ENCODE peak calls at places on chromosomes 7 and 10, in seven cellular contexts. One of them, this sample, is unnamed.

GRCh38 chr10:77604063-77604462 is 33.5 kb downstream of the KCNMA1 start:
- DNase-seq in trophoblast cell: no peak
- DNase-seq in H1: no peak
- DNase-seq in mesenchymal stem cell: no peak
- DNase-seq in H9: no peak
- DNase-seq in neuronal stem cell: no peak
- DNase-seq in IMR-90: no peak
- DNase-seq in this sample: no peak

GRCh38 chr10:75532253-75532924 is 101.0 kb downstream of the LRMDA start:
- DNase-seq in H9: no peak
- DNase-seq in mesenchymal stem cell: peak
- DNase-seq in H1: no peak
- DNase-seq in trophoblast cell: no peak
- DNase-seq in IMR-90: peak
- DNase-seq in neuronal stem cell: no peak
- DNase-seq in this sample: no peak

GRCh38 chr7:12133865-12134264 is 77.2 kb upstream of the TMEM106B start:
- DNase-seq in trophoblast cell: no peak
- DNase-seq in mesenchymal stem cell: no peak
- DNase-seq in H1: no peak
- DNase-seq in IMR-90: no peak
- DNase-seq in H9: no peak
- DNase-seq in neuronal stem cell: no peak
- DNase-seq in this sample: no peak

GRCh38 chr7:2019693-2020511 is 212.8 kb downstream of the MAD1L1 start:
- DNase-seq in H1: no peak
- DNase-seq in IMR-90: peak
- DNase-seq in mesenchymal stem cell: peak
- DNase-seq in H9: no peak
- DNase-seq in trophoblast cell: peak
- DNase-seq in neuronal stem cell: no peak
- DNase-seq in this sample: peak

GRCh38 chr7:21218155-21218554 is 209.7 kb upstream of the SP4 start:
- DNase-seq in IMR-90: no peak
- DNase-seq in neuronal stem cell: no peak
- DNase-seq in trophoblast cell: no peak
- DNase-seq in H1: no peak
- DNase-seq in mesenchymal stem cell: no peak
- DNase-seq in H9: no peak
- DNase-seq in this sample: no peak

GRCh38 chr7:40544277-40544723 is 409.5 kb downstream of the SUGCT start:
- DNase-seq in neuronal stem cell: no peak
- DNase-seq in trophoblast cell: no peak
- DNase-seq in H1: no peak
- DNase-seq in IMR-90: no peak
- DNase-seq in mesenchymal stem cell: peak
- DNase-seq in H9: no peak
- DNase-seq in this sample: no peak

GRCh38 chr7:136859798-136860197 is 8.7 kb upstream of the CHRM2 start:
- DNase-seq in H9: no peak
- DNase-seq in IMR-90: peak
- DNase-seq in neuronal stem cell: no peak
- DNase-seq in trophoblast cell: no peak
- DNase-seq in mesenchymal stem cell: peak
- DNase-seq in H1: no peak
- DNase-seq in this sample: no peak

GRCh38 chr10:97169911-97170693 is 15.7 kb downstream of the SLIT1 start:
- DNase-seq in H9: no peak
- DNase-seq in neuronal stem cell: no peak
- DNase-seq in mesenchymal stem cell: no peak
- DNase-seq in trophoblast cell: no peak
- DNase-seq in IMR-90: no peak
- DNase-seq in H1: no peak
- DNase-seq in this sample: no peak

GRCh38 chr7:143458263-143458662 is 15.0 kb downstream of the TAS2R60 start:
- DNase-seq in mesenchymal stem cell: no peak
- DNase-seq in H9: no peak
- DNase-seq in neuronal stem cell: no peak
- DNase-seq in trophoblast cell: no peak
- DNase-seq in IMR-90: peak
- DNase-seq in H1: no peak
- DNase-seq in this sample: no peak

GRCh38 chr7:159116581-159117339 is 27.9 kb downstream of the VIPR2 start:
- DNase-seq in trophoblast cell: no peak
- DNase-seq in mesenchymal stem cell: no peak
- DNase-seq in H9: no peak
- DNase-seq in H1: no peak
- DNase-seq in IMR-90: no peak
- DNase-seq in neuronal stem cell: no peak
- DNase-seq in this sample: peak

GRCh38 chr10:60722623-60723022 is 55.7 kb upstream of the CDK1 start:
- DNase-seq in H9: no peak
- DNase-seq in trophoblast cell: no peak
- DNase-seq in mesenchymal stem cell: no peak
- DNase-seq in neuronal stem cell: no peak
- DNase-seq in IMR-90: no peak
- DNase-seq in H1: no peak
- DNase-seq in this sample: no peak

GRCh38 chr7:135743907-135744789 is 4.5 kb downstream of the FAM180A start:
- DNase-seq in H9: no peak
- DNase-seq in IMR-90: peak
- DNase-seq in neuronal stem cell: no peak
- DNase-seq in mesenchymal stem cell: no peak
- DNase-seq in trophoblast cell: no peak
- DNase-seq in H1: no peak
- DNase-seq in this sample: no peak
- H3K4ac ChIP-seq in H9: no peak
- H3K4ac ChIP-seq in IMR-90: peak
- H3K4ac ChIP-seq in neuronal stem cell: no peak
- H3K4ac ChIP-seq in mesenchymal stem cell: no peak
- H3K4ac ChIP-seq in trophoblast cell: no peak
- H3K4ac ChIP-seq in H1: peak
- H3K4ac ChIP-seq in this sample: no peak

GRCh38 chr10:5958077-5958476 is 19.3 kb downstream of the IL15RA start:
- DNase-seq in mesenchymal stem cell: peak
- DNase-seq in trophoblast cell: no peak
- DNase-seq in H9: no peak
- DNase-seq in neuronal stem cell: no peak
- DNase-seq in IMR-90: peak
- DNase-seq in H1: no peak
- DNase-seq in this sample: no peak
- H4K8ac ChIP-seq in mesenchymal stem cell: no peak
- H4K8ac ChIP-seq in trophoblast cell: no peak
- H4K8ac ChIP-seq in H9: no peak
- H4K8ac ChIP-seq in neuronal stem cell: no peak
- H4K8ac ChIP-seq in IMR-90: no peak
- H4K8ac ChIP-seq in H1: no peak
- H4K8ac ChIP-seq in this sample: no peak

DNA sequence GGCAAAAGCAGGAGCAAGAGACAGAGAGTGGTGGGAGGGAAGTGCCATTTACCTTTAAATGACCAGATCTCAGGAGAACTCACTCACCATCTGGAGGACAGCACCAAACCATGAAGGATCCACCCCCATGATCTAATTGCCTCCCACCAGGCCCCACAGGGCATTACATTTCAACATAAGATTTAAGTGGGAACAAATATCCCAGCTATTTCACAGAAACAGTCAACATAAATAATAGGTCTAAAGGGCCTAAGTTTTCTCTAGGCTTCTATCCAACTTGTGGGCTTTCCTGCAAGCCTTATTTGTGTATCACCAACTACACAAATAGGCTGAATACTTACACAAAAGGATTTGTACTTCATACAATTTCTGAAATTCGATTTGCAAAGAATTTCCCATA is 196.8 kb upstream of the POT1 start:
- DNase-seq in IMR-90: no peak
- DNase-seq in neuronal stem cell: no peak
- DNase-seq in trophoblast cell: no peak
- DNase-seq in H9: no peak
- DNase-seq in H1: no peak
- DNase-seq in mesenchymal stem cell: peak
- DNase-seq in this sample: peak
- H2BK120ac ChIP-seq in IMR-90: no peak
- H2BK120ac ChIP-seq in neuronal stem cell: no peak
- H2BK120ac ChIP-seq in trophoblast cell: no peak
- H2BK120ac ChIP-seq in H9: no peak
- H2BK120ac ChIP-seq in H1: no peak
- H2BK120ac ChIP-seq in mesenchymal stem cell: no peak
- H2BK120ac ChIP-seq in this sample: no peak

DNA sequence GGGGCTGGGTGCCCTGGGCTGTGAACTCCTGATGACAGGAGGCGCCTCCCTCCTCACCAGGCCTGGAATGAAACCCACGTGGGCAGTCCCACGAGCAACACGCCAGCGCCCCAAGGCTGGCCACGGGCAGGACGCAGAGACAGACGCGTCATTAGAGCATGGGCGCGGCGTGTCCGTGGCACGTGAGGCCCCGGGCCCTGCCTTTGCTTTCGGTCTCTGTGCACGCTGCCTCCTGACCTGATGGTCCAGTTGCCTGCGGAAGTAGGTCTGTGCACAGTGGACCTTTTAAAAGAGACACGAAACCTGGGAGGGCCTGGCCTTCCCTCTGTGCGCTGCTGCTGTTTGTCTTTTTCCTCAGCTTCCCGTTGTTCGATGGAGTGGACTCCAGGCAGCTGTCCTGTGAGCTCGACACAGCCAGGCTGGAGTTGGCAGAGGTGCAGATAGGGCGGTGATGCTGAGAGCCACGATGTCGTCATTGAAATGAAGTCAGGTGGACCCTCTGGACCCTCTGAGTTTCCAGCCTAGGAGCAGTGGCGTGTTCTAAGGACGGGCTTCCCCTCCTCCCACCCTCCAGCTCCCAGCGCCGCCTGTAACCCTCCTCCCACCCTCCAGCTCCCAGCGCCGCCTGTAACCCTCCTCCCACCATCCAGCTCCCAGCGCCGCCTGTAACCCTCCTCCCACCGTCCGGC is 40.1 kb upstream of the CFAP46 start:
- DNase-seq in neuronal stem cell: no peak
- DNase-seq in mesenchymal stem cell: no peak
- DNase-seq in trophoblast cell: no peak
- DNase-seq in H9: no peak
- DNase-seq in IMR-90: no peak
- DNase-seq in H1: no peak
- DNase-seq in this sample: no peak
- H3K4ac ChIP-seq in neuronal stem cell: no peak
- H3K4ac ChIP-seq in mesenchymal stem cell: no peak
- H3K4ac ChIP-seq in trophoblast cell: no peak
- H3K4ac ChIP-seq in H9: no peak
- H3K4ac ChIP-seq in IMR-90: no peak
- H3K4ac ChIP-seq in H1: no peak
- H3K4ac ChIP-seq in this sample: no peak

GRCh38 chr7:134113655-134114054 is 13.5 kb upstream of the LRGUK start:
- DNase-seq in H9: no peak
- DNase-seq in IMR-90: no peak
- DNase-seq in trophoblast cell: no peak
- DNase-seq in neuronal stem cell: no peak
- DNase-seq in mesenchymal stem cell: no peak
- DNase-seq in H1: no peak
- DNase-seq in this sample: no peak

GRCh38 chr7:134104166-134104565 is 23.0 kb upstream of the LRGUK start:
- DNase-seq in IMR-90: no peak
- DNase-seq in trophoblast cell: no peak
- DNase-seq in neuronal stem cell: no peak
- DNase-seq in H1: no peak
- DNase-seq in H9: no peak
- DNase-seq in mesenchymal stem cell: no peak
- DNase-seq in this sample: no peak

DNA sequence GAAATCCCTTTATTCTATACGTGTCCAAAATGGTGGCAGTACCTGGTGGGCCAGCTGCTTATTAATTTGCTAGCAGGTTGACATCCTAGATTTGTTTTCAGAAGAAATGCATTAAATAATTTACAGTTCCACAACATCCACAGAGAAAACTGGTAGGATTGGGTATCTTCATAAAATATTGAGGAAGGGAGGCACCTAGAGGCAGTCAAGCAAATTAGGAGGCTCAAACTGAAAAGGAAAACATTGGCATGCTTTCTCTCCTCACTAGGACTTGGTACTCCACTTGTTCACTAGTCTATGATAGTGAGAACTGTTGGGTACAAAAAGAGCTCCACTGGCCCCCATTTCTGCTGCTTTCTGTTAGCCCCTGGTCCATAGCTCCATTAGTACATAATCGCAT is 18.3 kb upstream of the LRGUK start:
- DNase-seq in mesenchymal stem cell: no peak
- DNase-seq in trophoblast cell: no peak
- DNase-seq in neuronal stem cell: no peak
- DNase-seq in H1: no peak
- DNase-seq in IMR-90: no peak
- DNase-seq in H9: no peak
- DNase-seq in this sample: no peak
- H4K8ac ChIP-seq in mesenchymal stem cell: no peak
- H4K8ac ChIP-seq in trophoblast cell: no peak
- H4K8ac ChIP-seq in neuronal stem cell: no peak
- H4K8ac ChIP-seq in H1: no peak
- H4K8ac ChIP-seq in IMR-90: no peak
- H4K8ac ChIP-seq in H9: no peak
- H4K8ac ChIP-seq in this sample: no peak

This sample was measured in mesendoderm.